ENCODE peak calls at places on chromosomes 1 and 21, in four cellular contexts. B is adrenal gland, V is SK-N-SH, E is body of pancreas. J is an unnamed sample. For H3K27me3, the result is how much of the 10 kb centered on the place peaks cover.

GRCh38 chr1:244211559-244211944 is 160.5 kb downstream of the ZBTB18 start:
- DNase-seq in B (peak), V (no peak), E (no peak), J (peak)

GRCh38 chr1:149916193-149916926 is 1.3 kb downstream of the SV2A start:
- DNase-seq in B (no peak), V (no peak), E (no peak), J (no peak)

GRCh38 chr1:226482196-226482595 is 66.4 kb upstream of the STUM start:
- DNase-seq in B (no peak), V (no peak), E (no peak), J (no peak)

GRCh38 chr21:17427157-17427556 is 85.7 kb upstream of the CXADR start:
- DNase-seq in B (no peak), V (no peak), E (no peak), J (no peak)

GRCh38 chr1:213852107-213852506 is 135.7 kb upstream of the PROX1 start:
- DNase-seq in B (no peak), V (no peak), E (no peak), J (no peak)

GRCh38 chr1:155307247-155307740 is 1.4 kb upstream of the FDPS start:
- DNase-seq in B (peak), V (no peak), E (no peak), J (peak)

GRCh38 chr1:197399691-197400521 is 131.9 kb downstream of the CRB1 start:
- DNase-seq in B (no peak), V (peak), E (peak), J (peak)

GRCh38 chr21:45574691-45575090 is 32.5 kb upstream of the SLC19A1 start:
- DNase-seq in B (peak), V (peak), E (no peak), J (no peak)

GRCh38 chr1:209150114-209150513 is 433.4 kb upstream of the CAMK1G start:
- DNase-seq in B (peak), V (no peak), E (no peak), J (peak)

GRCh38 chr1:7845761-7846160 is 7.1 kb downstream of the UTS2 start:
- DNase-seq in B (no peak), V (no peak), E (no peak), J (no peak)

GRCh38 chr1:161172776-161173376 is 4.4 kb downstream of the B4GALT3 start:
- DNase-seq in B (no peak), V (no peak), E (peak), J (no peak)

GRCh38 chr1:37890378-37891014 is 31.1 kb upstream of the MTF1 start:
- DNase-seq in B (no peak), V (peak), E (no peak), J (peak)

DNA sequence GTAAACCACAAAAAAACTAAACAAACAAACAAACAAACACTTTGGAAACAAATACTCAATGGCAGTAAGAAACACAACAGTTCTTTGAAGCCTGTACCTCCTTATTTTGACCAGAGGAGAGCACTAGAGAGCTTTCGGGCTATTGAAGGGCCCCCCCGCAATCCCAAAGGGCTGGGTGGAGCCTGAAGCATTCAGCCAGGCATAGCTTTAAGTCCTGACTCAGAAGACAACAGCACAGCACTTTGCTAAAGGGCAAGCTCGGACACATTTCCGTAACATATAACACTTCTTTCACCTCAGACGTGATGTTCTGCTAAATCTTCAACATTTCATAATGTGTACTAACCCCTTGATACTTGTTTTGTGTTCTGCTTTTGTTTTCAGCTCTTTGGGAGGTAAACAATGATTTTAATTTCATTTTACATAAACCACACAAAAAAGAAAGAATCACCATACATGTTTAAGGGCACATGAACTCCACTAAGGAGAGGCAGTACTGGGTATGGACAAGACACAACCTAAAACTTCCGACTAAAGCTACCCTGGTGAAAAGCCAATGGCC is 9.7 kb upstream of the SHCBP1L start:
- DNase-seq in B (peak), V (peak), E (peak), J (peak)
- H3K4me3 ChIP-seq in B (peak), V (peak), E (no peak), J (no peak)

DNA sequence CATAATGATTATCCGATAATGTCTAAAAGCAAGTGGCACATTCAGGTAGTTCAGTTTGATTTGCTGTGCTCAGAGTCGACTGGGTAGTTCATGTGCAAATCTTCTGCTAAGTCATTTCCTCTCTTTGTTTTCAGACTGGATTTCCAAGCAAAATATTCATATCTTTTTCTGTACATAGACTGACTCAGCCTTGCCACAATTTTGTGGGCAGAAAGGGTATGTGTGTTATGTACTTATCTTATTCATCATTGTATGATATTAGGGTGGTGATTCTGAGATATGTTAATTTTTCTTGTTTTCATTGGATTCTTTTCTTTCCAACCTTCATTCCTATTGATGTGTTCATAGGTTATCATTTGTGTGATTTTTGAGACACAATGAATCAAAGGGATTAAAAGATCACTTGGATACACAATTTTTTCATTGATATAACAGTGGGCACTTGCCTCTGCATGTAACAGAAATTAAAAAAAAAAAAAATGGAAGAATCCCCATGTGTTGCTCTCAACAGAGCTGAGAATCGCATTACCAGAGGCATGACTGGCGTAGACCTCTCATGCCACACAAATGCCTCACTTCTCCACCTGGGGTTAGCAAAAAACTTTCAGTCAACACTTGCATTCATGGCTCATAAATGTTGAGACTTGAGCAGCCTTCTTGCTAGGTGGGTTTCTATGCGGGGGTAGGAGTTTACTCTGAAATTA is 355.5 kb downstream of the LTN1 start:
- DNase-seq in B (no peak), V (no peak), E (no peak), J (peak)
- TF ChIP-seq CTCF in B (no peak), V (no peak), E (no peak), J (peak)

DNA sequence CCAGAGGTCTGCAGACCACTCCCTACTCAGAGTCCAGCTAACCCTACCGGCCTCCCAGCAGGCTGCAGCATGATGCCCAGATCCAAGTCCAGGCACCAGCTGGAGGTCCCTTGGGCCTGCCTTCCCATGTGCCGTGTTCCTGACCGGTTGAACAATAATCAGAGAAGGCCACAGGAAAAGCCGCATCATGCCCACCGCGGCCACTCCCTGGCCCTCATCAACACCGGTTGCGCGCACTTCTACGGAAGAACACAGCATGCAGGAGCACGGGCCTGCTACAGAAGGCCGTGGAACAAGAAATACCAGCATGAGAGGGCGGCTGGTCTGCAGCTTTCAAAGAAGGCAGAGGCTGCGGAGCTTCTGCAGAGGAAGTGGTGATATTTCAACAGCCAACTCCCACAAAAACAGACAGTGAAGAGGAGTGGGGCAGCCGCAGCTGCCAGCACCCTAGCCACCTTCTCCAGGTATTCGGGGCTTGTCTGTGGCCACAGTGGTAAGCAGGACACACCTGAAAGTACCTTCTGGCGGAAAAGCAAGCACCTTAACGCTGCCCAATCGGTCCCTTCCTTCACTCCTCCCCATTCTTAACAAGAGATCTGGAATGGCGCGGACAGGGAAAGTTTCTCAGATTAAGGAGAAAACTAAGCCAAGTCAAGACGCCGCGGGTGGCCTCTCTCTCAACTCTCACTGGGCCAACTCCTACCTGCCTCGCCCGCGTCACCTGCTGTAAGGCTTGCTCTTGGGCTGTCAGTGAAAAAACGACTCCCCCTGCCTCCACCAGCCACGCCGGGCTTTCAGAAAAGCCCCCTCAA is 1.5 kb downstream of the PGBD5 start:
- DNase-seq in B (no peak), V (peak), E (peak), J (peak)
- H3K27me3 ChIP-seq in B (under half), V (under half), E (under half), J (under half)

GRCh38 chr1:151364996-151365395 is 7.5 kb downstream of the SELENBP1 start:
- DNase-seq in B (no peak), V (no peak), E (no peak), J (no peak)
- H3K4me3 ChIP-seq in B (no peak), V (no peak), E (no peak), J (no peak)

GRCh38 chr1:236064674-236065508 is at the start of gene NID1:
- DNase-seq in B (peak), V (peak), E (peak), J (no peak)
- TF ChIP-seq CTCF in B (peak), V (peak), E (peak), J (no peak)

DNA sequence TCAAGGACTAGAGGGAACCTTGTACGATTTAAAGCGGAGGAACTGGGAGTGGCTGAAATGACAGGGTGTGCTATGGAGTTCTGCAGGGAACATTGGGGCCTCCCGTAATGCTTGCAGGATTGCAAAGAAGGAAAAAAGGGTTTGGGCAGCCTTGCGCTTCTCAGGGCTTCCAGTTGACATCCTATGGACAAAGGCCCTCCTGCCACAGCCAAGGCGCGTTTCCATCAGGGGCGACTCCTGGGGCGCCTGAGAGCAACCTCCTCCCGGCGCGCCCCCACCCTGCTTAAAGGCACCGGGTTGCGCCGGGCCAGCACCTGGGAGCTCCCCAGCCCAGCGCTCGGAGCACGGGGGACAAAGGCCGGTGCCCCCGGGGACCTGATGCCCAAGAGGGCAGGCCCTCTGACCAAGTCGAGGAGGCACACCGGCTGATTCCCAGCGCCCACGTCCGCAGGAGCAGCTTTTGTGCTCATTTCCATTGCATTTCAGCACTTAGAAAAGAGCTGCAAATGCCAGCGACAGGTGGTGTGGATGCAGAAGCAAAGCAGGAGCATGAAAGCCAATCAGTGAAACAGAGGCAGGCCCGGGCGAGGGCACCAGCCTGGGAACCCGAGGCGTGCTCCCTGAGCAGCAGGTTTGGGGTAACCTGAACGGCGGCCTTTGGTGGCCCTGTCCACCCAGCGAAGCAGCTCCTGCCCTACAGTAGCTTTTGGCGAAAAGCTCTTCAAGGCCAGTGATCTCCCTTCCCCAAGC is 17.6 kb upstream of the RNF187 start:
- DNase-seq in B (no peak), V (no peak), E (no peak), J (no peak)
- H3K27me3 ChIP-seq in B (under half), V (under half), E (under half), J (under half)